ENCODE peak calls at places on chromosome 12, in ten cellular contexts. G, A, F, I, J, B, K, H, M and Z are unnamed samples. For H3K27me3, the result is how much of the 10 kb centered on the place peaks cover.

GRCh38 chr12:58969227-58969626 is 48.9 kb upstream of the LRIG3 start:
- DNase-seq in F (no peak), I (no peak), K (no peak), H (no peak), M (no peak), B (no peak), A (peak), J (no peak), G (no peak), Z (no peak)

GRCh38 chr12:59972941-59973340 is 377.1 kb downstream of the SLC16A7 start:
- DNase-seq in A (no peak), I (peak), J (no peak), M (no peak), F (no peak), K (peak), H (no peak), B (no peak), G (no peak), Z (peak)

GRCh38 chr12:11675952-11676505 is 26.6 kb downstream of the ETV6 start:
- DNase-seq in K (no peak), H (no peak), J (no peak), F (no peak), B (no peak), G (no peak), A (no peak), I (no peak), M (no peak), Z (no peak)

GRCh38 chr12:131466306-131466705 is 244.6 kb upstream of the SFSWAP start:
- DNase-seq in K (no peak), H (no peak), M (no peak), J (no peak), A (no peak), B (no peak), F (no peak), G (no peak), I (no peak), Z (no peak)

GRCh38 chr12:51838036-51838435 is 10.5 kb downstream of the FIGNL2 start:
- DNase-seq in H (no peak), G (no peak), K (no peak), B (no peak), J (no peak), A (no peak), I (no peak), M (no peak), F (no peak), Z (no peak)

GRCh38 chr12:22856120-22856699 is 231.2 kb downstream of the ETNK1 start:
- DNase-seq in K (peak), I (no peak), G (no peak), A (peak), M (no peak), F (no peak), B (no peak), J (no peak), H (no peak), Z (no peak)

GRCh38 chr12:54773593-54773992 is 80.7 kb upstream of the MUCL1 start:
- DNase-seq in H (no peak), I (no peak), A (no peak), F (no peak), M (no peak), B (no peak), G (no peak), K (no peak), J (no peak), Z (no peak)

GRCh38 chr12:100434177-100434576 is 39.5 kb upstream of the NR1H4 start:
- DNase-seq in G (no peak), M (no peak), B (no peak), F (no peak), A (no peak), J (no peak), I (no peak), K (no peak), H (no peak), Z (no peak)

GRCh38 chr12:109951751-109952150 is 44.4 kb downstream of the GIT2 start:
- DNase-seq in A (no peak), G (peak), F (no peak), H (no peak), B (peak), I (no peak), M (no peak), J (peak), K (peak), Z (peak)

GRCh38 chr12:99387661-99388060 is 259.9 kb upstream of the GARIN6 start:
- DNase-seq in M (no peak), J (no peak), K (no peak), F (no peak), G (no peak), H (no peak), I (no peak), B (no peak), A (no peak), Z (no peak)

GRCh38 chr12:71900091-71900490 is 38.6 kb upstream of the TPH2 start:
- DNase-seq in M (no peak), G (no peak), J (no peak), I (no peak), H (no peak), B (no peak), K (no peak), F (no peak), A (no peak), Z (no peak)

GRCh38 chr12:538731-539539 is 79.2 kb downstream of the B4GALNT3 start:
- DNase-seq in M (peak), H (peak), A (no peak), I (no peak), J (peak), B (no peak), K (peak), G (no peak), F (peak), Z (no peak)

GRCh38 chr12:50589650-50590435 is 85.1 kb downstream of the DIP2B start:
- DNase-seq in J (no peak), F (no peak), G (no peak), A (no peak), K (no peak), M (no peak), I (no peak), B (no peak), H (peak), Z (no peak)

GRCh38 chr12:24903305-24904088 is 45.4 kb downstream of the BCAT1 start:
- DNase-seq in G (no peak), J (no peak), M (no peak), F (no peak), A (no peak), H (no peak), K (no peak), I (no peak), B (no peak), Z (no peak)

GRCh38 chr12:92340441-92341332 is 195.0 kb upstream of the BTG1 start:
- DNase-seq in I (no peak), B (no peak), F (no peak), G (no peak), A (no peak), J (no peak), H (no peak), K (no peak), M (no peak), Z (no peak)

GRCh38 chr12:75613981-75614380 is 102.6 kb upstream of the KRR1 start:
- DNase-seq in M (no peak), A (no peak), I (no peak), J (no peak), F (no peak), K (no peak), H (no peak), G (no peak), B (no peak), Z (no peak)

GRCh38 chr12:9741726-9742125 is 8.8 kb upstream of the CLECL1 start:
- DNase-seq in K (no peak), A (peak), M (no peak), H (peak), G (no peak), I (no peak), F (peak), J (no peak), B (no peak), Z (no peak)

GRCh38 chr12:132464820-132465219 is 25.1 kb upstream of the FBRSL1 start:
- DNase-seq in A (no peak), H (no peak), M (no peak), B (no peak), I (no peak), J (no peak), K (no peak), F (no peak), G (no peak), Z (no peak)

GRCh38 chr12:51661836-51662235 is 70.8 kb downstream of the SCN8A start:
- DNase-seq in J (no peak), F (no peak), K (no peak), A (no peak), B (no peak), M (no peak), G (no peak), I (no peak), H (no peak), Z (no peak)

GRCh38 chr12:131065279-131065678 is 111.6 kb downstream of the ADGRD1 start:
- DNase-seq in M (no peak), A (no peak), B (peak), J (no peak), I (no peak), F (no peak), K (no peak), G (no peak), H (no peak), Z (no peak)

GRCh38 chr12:10567813-10568212 is 45.6 kb downstream of the MAGOHB start:
- DNase-seq in K (no peak), B (no peak), J (no peak), M (no peak), H (no peak), G (no peak), I (no peak), F (no peak), A (no peak), Z (no peak)

GRCh38 chr12:115598827-115599226 is 678.7 kb downstream of the MED13L start:
- DNase-seq in J (no peak), A (no peak), I (no peak), B (no peak), F (no peak), K (no peak), H (no peak), G (no peak), M (peak), Z (no peak)

GRCh38 chr12:124637163-124637562 is 69.8 kb upstream of the NCOR2 start:
- DNase-seq in I (no peak), H (no peak), J (no peak), K (no peak), G (no peak), B (no peak), A (no peak), M (no peak), F (no peak), Z (no peak)
- H3K4me3 ChIP-seq in I (no peak), H (no peak), J (no peak), K (peak), G (no peak), B (no peak), A (no peak), M (no peak), F (no peak), Z (no peak)

GRCh38 chr12:102478416-102479098 is 1.8 kb downstream of the IGF1 start:
- DNase-seq in A (peak), B (no peak), I (peak), H (no peak), F (peak), J (no peak), K (no peak), M (no peak), G (no peak), Z (no peak)
- H3K27me3 ChIP-seq in A (under half), B (under half), I (under half), H (under half), F (under half), J (under half), K (under half), M (under half), G (under half), Z (under half)

GRCh38 chr12:41188841-41189394 is 798 bp downstream of the PDZRN4 start:
- DNase-seq in G (no peak), I (no peak), B (no peak), J (no peak), F (no peak), H (no peak), M (no peak), A (no peak), K (no peak), Z (no peak)
- H3K4me3 ChIP-seq in G (no peak), I (no peak), B (peak), J (peak), F (no peak), H (no peak), M (peak), A (peak), K (no peak), Z (no peak)

DNA sequence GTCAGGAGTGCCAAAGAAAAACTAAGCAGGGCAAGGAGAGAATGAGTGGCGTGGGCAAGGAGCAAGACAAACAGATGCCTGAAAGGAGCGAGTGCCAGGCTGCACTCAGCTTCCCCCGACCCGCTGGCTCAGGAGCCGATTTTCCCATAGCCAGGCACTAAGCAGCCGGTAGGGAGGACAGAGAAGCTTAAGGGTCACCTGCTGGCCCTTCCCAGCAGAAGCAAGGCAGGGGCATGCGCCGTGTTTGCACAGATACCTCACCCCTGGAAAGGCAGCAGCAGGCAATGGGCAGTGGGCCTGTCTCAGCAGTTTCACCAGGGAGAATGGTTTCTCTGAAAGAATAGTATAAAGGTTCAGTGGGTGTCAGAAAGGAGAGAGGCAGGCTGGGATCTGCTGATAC is 104.9 kb upstream of the FKBP4 start:
- DNase-seq in F (no peak), A (no peak), M (no peak), J (no peak), H (no peak), I (no peak), B (no peak), G (no peak), K (no peak), Z (no peak)
- H3K27me3 ChIP-seq in F (under half), A (under half), M (under half), J (under half), H (under half), I (under half), B (under half), G (under half), K (under half), Z (under half)

DNA sequence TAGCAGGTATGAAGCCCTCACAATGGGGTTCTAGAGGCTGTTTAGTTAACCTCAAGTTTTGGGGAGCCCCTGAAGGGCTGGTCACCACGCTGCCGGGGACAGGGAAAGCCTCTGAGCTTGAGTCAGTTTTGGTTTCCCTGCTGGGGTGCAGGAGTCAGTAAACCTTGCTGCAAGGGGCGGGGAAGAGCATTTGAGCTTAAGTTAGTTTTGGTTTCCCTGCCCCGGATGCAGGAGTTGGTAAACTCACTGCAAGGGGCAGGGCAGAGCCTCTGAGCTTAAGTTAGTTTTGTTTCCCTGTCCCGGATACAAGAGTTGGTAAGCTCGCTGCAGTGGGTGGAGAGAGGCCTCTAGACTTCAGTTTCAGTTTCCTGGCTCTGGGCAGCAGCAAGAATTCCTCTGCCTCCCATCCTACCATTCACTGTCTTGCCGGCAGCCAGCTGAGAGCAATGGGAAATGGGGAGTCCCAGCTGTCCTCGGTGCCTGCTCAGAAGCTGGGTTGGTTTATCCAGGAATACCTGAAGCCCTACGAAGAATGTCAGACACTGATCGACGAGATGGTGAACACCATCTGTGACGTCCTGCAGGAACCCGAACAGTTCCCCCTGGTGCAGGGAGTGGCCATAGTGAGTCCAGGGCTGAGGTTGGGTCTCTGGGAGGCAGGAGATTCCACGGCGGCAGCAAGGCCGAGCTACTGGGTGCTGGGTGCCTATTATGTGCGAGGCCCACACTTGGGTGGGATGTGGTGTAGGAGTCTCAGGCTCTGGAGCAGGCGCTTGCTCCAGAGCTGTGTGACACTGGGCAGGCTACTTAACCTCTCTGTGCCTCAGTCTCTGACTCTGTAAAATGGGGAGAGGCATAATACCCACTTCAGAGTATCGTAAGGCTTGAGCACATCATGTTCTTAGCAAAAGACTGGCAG is at the start of gene OAS2:
- DNase-seq in I (no peak), G (no peak), H (peak), F (peak), K (no peak), J (peak), A (peak), M (peak), B (peak), Z (no peak)
- H3K4me3 ChIP-seq in I (no peak), G (peak), H (peak), F (peak), K (no peak), J (peak), A (peak), M (peak), B (peak), Z (no peak)